ENCODE peak calls at places on chromosomes 16 and 17, in seven cellular contexts. One of them, this sample, is unnamed.

GRCh38 chr16:50025544-50025931 is 513 bp downstream of the CNEP1R1 start:
- DNase-seq in HCT116: no peak
- DNase-seq in GM12878: no peak
- DNase-seq in HepG2: peak; percentile 23
- DNase-seq in H1: peak; percentile 54
- DNase-seq in K562: peak; percentile 31
- DNase-seq in SK-N-SH: no peak
- DNase-seq in this sample: no peak

GRCh38 chr16:832652-833336 is 32.3 kb upstream of the GNG13 start:
- DNase-seq in GM12878: no peak
- DNase-seq in K562: no peak
- DNase-seq in H1: no peak
- DNase-seq in SK-N-SH: no peak
- DNase-seq in HepG2: no peak
- DNase-seq in HCT116: no peak
- DNase-seq in this sample: no peak

GRCh38 chr17:48375356-48375755 is 54.7 kb downstream of the SKAP1 start:
- DNase-seq in HCT116: no peak
- DNase-seq in HepG2: no peak
- DNase-seq in SK-N-SH: no peak
- DNase-seq in GM12878: no peak
- DNase-seq in H1: no peak
- DNase-seq in K562: no peak
- DNase-seq in this sample: no peak

GRCh38 chr17:32348483-32348800 is 1.5 kb upstream of the ZNF207 start:
- DNase-seq in HCT116: no peak
- DNase-seq in K562: no peak
- DNase-seq in H1: no peak
- DNase-seq in SK-N-SH: no peak
- DNase-seq in HepG2: no peak
- DNase-seq in GM12878: no peak
- DNase-seq in this sample: no peak

GRCh38 chr16:78292726-78293380 is 193.4 kb downstream of the WWOX start:
- DNase-seq in H1: no peak
- DNase-seq in HepG2: peak; percentile 63
- DNase-seq in SK-N-SH: no peak
- DNase-seq in HCT116: no peak
- DNase-seq in K562: no peak
- DNase-seq in GM12878: no peak
- DNase-seq in this sample: no peak

GRCh38 chr16:81071816-81072215 is 5.2 kb downstream of the C16orf46 start:
- DNase-seq in HCT116: peak; percentile 28
- DNase-seq in GM12878: no peak
- DNase-seq in SK-N-SH: no peak
- DNase-seq in HepG2: peak; percentile 63
- DNase-seq in H1: no peak
- DNase-seq in K562: peak; percentile 61
- DNase-seq in this sample: peak; percentile 60

GRCh38 chr17:12632785-12633184 is 32.9 kb upstream of the MYOCD start:
- DNase-seq in HepG2: no peak
- DNase-seq in GM12878: no peak
- DNase-seq in H1: no peak
- DNase-seq in SK-N-SH: no peak
- DNase-seq in HCT116: no peak
- DNase-seq in K562: no peak
- DNase-seq in this sample: no peak

GRCh38 chr16:55274391-55274790 is 49.6 kb upstream of the IRX6 start:
- DNase-seq in GM12878: no peak
- DNase-seq in K562: no peak
- DNase-seq in HCT116: no peak
- DNase-seq in SK-N-SH: no peak
- DNase-seq in H1: no peak
- DNase-seq in HepG2: no peak
- DNase-seq in this sample: no peak

GRCh38 chr16:3793161-3793576 is 75.8 kb upstream of the TRAP1 start:
- DNase-seq in SK-N-SH: no peak
- DNase-seq in HCT116: no peak
- DNase-seq in K562: no peak
- DNase-seq in HepG2: no peak
- DNase-seq in H1: no peak
- DNase-seq in GM12878: no peak
- DNase-seq in this sample: no peak

GRCh38 chr17:64382184-64382583 is 8.5 kb downstream of the PECAM1 start:
- DNase-seq in HepG2: no peak
- DNase-seq in SK-N-SH: no peak
- DNase-seq in H1: no peak
- DNase-seq in K562: no peak
- DNase-seq in HCT116: no peak
- DNase-seq in GM12878: no peak
- DNase-seq in this sample: no peak

GRCh38 chr17:58277107-58277506 is 3.6 kb downstream of the MPO start:
- DNase-seq in GM12878: no peak
- DNase-seq in HepG2: no peak
- DNase-seq in K562: peak; percentile 63
- DNase-seq in H1: no peak
- DNase-seq in HCT116: peak; percentile 18
- DNase-seq in SK-N-SH: no peak
- DNase-seq in this sample: no peak

GRCh38 chr17:83119987-83120864 is 40.8 kb downstream of the METRNL start:
- DNase-seq in SK-N-SH: no peak
- DNase-seq in HCT116: no peak
- DNase-seq in H1: no peak
- DNase-seq in GM12878: peak; percentile 60
- DNase-seq in HepG2: no peak
- DNase-seq in K562: no peak
- DNase-seq in this sample: no peak

GRCh38 chr16:30951193-30951592 is 2.3 kb downstream of the ORAI3 start:
- DNase-seq in H1: no peak
- DNase-seq in HepG2: no peak
- DNase-seq in GM12878: no peak
- DNase-seq in SK-N-SH: no peak
- DNase-seq in HCT116: no peak
- DNase-seq in K562: no peak
- DNase-seq in this sample: no peak

GRCh38 chr16:30953511-30954124 is 3.9 kb upstream of the SETD1A start:
- DNase-seq in H1: peak; percentile 86
- DNase-seq in GM12878: no peak
- DNase-seq in SK-N-SH: peak; percentile 76
- DNase-seq in HCT116: peak; percentile 71
- DNase-seq in HepG2: peak; percentile 88
- DNase-seq in K562: no peak
- DNase-seq in this sample: no peak

GRCh38 chr16:30953111-30953510 is 4.2 kb downstream of the ORAI3 start:
- DNase-seq in HepG2: no peak
- DNase-seq in K562: no peak
- DNase-seq in SK-N-SH: no peak
- DNase-seq in H1: no peak
- DNase-seq in HCT116: no peak
- DNase-seq in GM12878: no peak
- DNase-seq in this sample: no peak

GRCh38 chr16:30950516-30951073 is 1.7 kb downstream of the ORAI3 start:
- DNase-seq in GM12878: no peak
- DNase-seq in HCT116: no peak
- DNase-seq in SK-N-SH: no peak
- DNase-seq in HepG2: no peak
- DNase-seq in K562: no peak
- DNase-seq in H1: no peak
- DNase-seq in this sample: no peak

GRCh38 chr16:30951785-30952184 is 2.9 kb downstream of the ORAI3 start:
- DNase-seq in HCT116: no peak
- DNase-seq in SK-N-SH: no peak
- DNase-seq in HepG2: no peak
- DNase-seq in GM12878: no peak
- DNase-seq in K562: no peak
- DNase-seq in H1: no peak
- DNase-seq in this sample: no peak
- TF ChIP-seq SIN3A in HCT116: no peak
- TF ChIP-seq SIN3A in SK-N-SH: no peak
- TF ChIP-seq SIN3A in HepG2: no peak
- TF ChIP-seq SIN3A in GM12878: no peak
- TF ChIP-seq SIN3A in K562: no peak
- TF ChIP-seq SIN3A in H1: no peak
- TF ChIP-seq SIN3A in this sample: no peak

DNA sequence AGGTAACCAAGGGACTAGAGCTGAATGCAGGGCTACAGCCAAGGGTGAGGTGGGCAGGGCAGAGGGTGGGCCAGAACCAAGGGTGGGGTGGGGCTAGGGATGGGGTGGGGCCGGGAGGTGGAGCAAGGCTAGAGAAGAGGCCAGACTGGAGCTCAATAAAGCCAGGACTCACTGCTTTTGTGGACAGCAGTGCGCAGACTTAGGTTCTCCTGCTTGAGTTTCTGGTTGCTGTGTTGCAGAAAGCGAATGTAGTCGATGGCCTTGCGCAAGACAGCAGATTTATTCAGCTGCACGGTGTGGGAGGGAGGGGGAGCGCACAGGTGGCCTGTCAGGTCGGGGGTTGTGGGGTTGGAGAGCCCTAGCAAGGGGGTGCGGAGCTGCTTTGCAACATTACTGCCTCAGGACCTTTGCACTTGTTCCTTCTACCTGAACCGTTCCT is 18.7 kb downstream of the SREBF1 start:
- DNase-seq in H1: no peak
- DNase-seq in SK-N-SH: peak; percentile 85
- DNase-seq in GM12878: no peak
- DNase-seq in K562: peak; percentile 65
- DNase-seq in HCT116: no peak
- DNase-seq in HepG2: no peak
- DNase-seq in this sample: no peak
- H3K36me3 ChIP-seq in H1: peaks cover 23% of the 10 kb centered on the region
- H3K36me3 ChIP-seq in SK-N-SH: peaks cover 55% of the 10 kb centered on the region
- H3K36me3 ChIP-seq in GM12878: peaks cover 34% of the 10 kb centered on the region
- H3K36me3 ChIP-seq in K562: peaks cover 97% of the 10 kb centered on the region
- H3K36me3 ChIP-seq in HCT116: peaks cover 69% of the 10 kb centered on the region
- H3K36me3 ChIP-seq in HepG2: peaks cover 88% of the 10 kb centered on the region
- H3K36me3 ChIP-seq in this sample: no peaks in the 10 kb centered on the region

GRCh38 chr16:83967838-83968482 is at the start of gene NECAB2:
- DNase-seq in HCT116: no peak
- DNase-seq in GM12878: no peak
- DNase-seq in K562: peak; percentile 98
- DNase-seq in HepG2: no peak
- DNase-seq in H1: peak; percentile 74
- DNase-seq in SK-N-SH: peak; percentile 94
- DNase-seq in this sample: no peak

GRCh38 chr16:83965444-83966152 is 2.4 kb upstream of the NECAB2 start:
- DNase-seq in GM12878: no peak
- DNase-seq in SK-N-SH: no peak
- DNase-seq in HepG2: no peak
- DNase-seq in K562: no peak
- DNase-seq in H1: no peak
- DNase-seq in HCT116: no peak
- DNase-seq in this sample: no peak

GRCh38 chr16:83964684-83965443 is 3.2 kb upstream of the NECAB2 start:
- DNase-seq in HepG2: no peak
- DNase-seq in H1: no peak
- DNase-seq in K562: no peak
- DNase-seq in HCT116: no peak
- DNase-seq in GM12878: no peak
- DNase-seq in SK-N-SH: no peak
- DNase-seq in this sample: no peak

GRCh38 chr16:83967091-83967490 is 953 bp upstream of the NECAB2 start:
- DNase-seq in H1: no peak
- DNase-seq in GM12878: no peak
- DNase-seq in HepG2: no peak
- DNase-seq in SK-N-SH: no peak
- DNase-seq in K562: no peak
- DNase-seq in HCT116: no peak
- DNase-seq in this sample: no peak

GRCh38 chr16:83966153-83966696 is 1.8 kb upstream of the NECAB2 start:
- DNase-seq in SK-N-SH: no peak
- DNase-seq in H1: no peak
- DNase-seq in GM12878: no peak
- DNase-seq in K562: no peak
- DNase-seq in HCT116: no peak
- DNase-seq in HepG2: no peak
- DNase-seq in this sample: no peak
- TF ChIP-seq SIN3A in SK-N-SH: no peak
- TF ChIP-seq SIN3A in H1: no peak
- TF ChIP-seq SIN3A in GM12878: no peak
- TF ChIP-seq SIN3A in K562: no peak
- TF ChIP-seq SIN3A in HCT116: no peak
- TF ChIP-seq SIN3A in HepG2: no peak
- TF ChIP-seq SIN3A in this sample: no peak

GRCh38 chr17:42408076-42408475 is 15.0 kb downstream of the CAVIN1 start:
- DNase-seq in H1: no peak
- DNase-seq in K562: no peak
- DNase-seq in HCT116: no peak
- DNase-seq in SK-N-SH: no peak
- DNase-seq in GM12878: no peak
- DNase-seq in HepG2: no peak
- DNase-seq in this sample: no peak
- H3K36me3 ChIP-seq in H1: no peaks in the 10 kb centered on the region
- H3K36me3 ChIP-seq in K562: peaks cover 49% of the 10 kb centered on the region
- H3K36me3 ChIP-seq in HCT116: peaks cover 22% of the 10 kb centered on the region
- H3K36me3 ChIP-seq in SK-N-SH: peaks cover 11% of the 10 kb centered on the region
- H3K36me3 ChIP-seq in GM12878: no peaks in the 10 kb centered on the region
- H3K36me3 ChIP-seq in HepG2: peaks cover 15% of the 10 kb centered on the region
- H3K36me3 ChIP-seq in this sample: no peaks in the 10 kb centered on the region

DNA sequence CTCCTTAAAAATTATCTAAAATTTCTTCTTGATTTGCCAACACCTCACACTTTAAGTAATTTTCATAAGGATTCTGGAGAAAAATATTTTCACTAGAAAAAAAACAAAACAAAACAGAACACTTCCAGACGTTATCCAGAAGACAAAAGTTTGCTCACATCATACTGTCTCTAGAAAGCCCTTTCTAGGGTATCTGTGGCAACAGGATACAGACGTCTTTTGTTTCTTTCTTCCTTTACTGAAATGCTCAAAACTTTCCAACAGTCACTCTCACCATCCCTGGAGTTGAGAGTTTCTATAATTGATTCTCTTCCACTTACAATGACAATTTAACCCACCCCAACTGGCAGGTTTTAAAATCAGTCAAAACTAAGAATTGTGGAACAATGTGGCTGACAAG is 2.6 kb downstream of the ZC3H7A start:
- DNase-seq in H1: no peak
- DNase-seq in HCT116: no peak
- DNase-seq in K562: no peak
- DNase-seq in GM12878: no peak
- DNase-seq in SK-N-SH: no peak
- DNase-seq in HepG2: no peak
- DNase-seq in this sample: no peak
- TF ChIP-seq SIN3A in H1: no peak
- TF ChIP-seq SIN3A in HCT116: no peak
- TF ChIP-seq SIN3A in K562: no peak
- TF ChIP-seq SIN3A in GM12878: no peak
- TF ChIP-seq SIN3A in SK-N-SH: no peak
- TF ChIP-seq SIN3A in HepG2: no peak
- TF ChIP-seq SIN3A in this sample: no peak

DNA sequence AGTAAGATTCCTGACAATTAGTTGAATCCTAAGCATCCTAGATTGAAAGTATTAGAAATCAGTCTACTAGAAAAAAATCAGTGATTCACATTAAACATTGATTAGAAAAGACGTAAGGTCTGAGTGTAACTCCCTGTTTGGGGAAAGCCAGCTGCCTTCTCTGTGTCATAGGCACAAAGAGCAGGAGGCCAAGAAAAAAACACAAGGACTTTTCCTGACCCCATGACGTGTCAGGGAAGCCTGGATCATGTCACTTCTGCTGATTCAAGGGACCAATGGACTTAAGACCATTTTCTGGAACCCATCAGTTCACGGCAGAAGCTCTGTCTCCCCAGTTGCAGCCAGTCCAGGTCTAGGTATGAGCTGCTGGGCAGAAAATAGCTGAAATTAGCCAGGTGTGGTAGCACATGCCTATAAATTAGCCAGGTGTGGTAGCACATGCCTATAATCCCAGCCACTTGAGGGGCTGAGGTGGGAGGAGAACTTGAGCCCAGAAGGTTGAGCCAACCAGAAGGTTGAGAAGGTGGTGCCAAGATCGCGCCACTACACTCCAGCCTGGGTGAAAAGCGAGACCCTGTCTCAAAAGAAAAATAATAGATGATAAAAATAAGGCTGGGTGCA is 35.9 kb downstream of the RANBP10 start:
- DNase-seq in HCT116: no peak
- DNase-seq in K562: no peak
- DNase-seq in HepG2: no peak
- DNase-seq in GM12878: no peak
- DNase-seq in SK-N-SH: no peak
- DNase-seq in H1: no peak
- DNase-seq in this sample: no peak
- H3K36me3 ChIP-seq in HCT116: no peaks in the 10 kb centered on the region
- H3K36me3 ChIP-seq in K562: peaks cover 29% of the 10 kb centered on the region
- H3K36me3 ChIP-seq in HepG2: peaks cover 32% of the 10 kb centered on the region
- H3K36me3 ChIP-seq in GM12878: peaks cover 17% of the 10 kb centered on the region
- H3K36me3 ChIP-seq in SK-N-SH: no peaks in the 10 kb centered on the region
- H3K36me3 ChIP-seq in H1: no peaks in the 10 kb centered on the region
- H3K36me3 ChIP-seq in this sample: no peaks in the 10 kb centered on the region